ENCODE peak calls at places on chromosome 15, in eight cellular contexts. B is breast epithelium; E is ovary; M is GM06990; X is psoas muscle; R is CD4-positive, alpha-beta T cell; P is mesendoderm; S is H9. Q is an unnamed sample.

GRCh38 chr15:29139072-29139471 is 130.6 kb downstream of the NSMCE3 start:
- DNase-seq in X (no peak), B (no peak), E (no peak), R (no peak), S (peak; percentile 19), P (no peak), M (no peak), Q (peak; percentile 47)

GRCh38 chr15:70559840-70560239 is 203.5 kb downstream of the UACA start:
- DNase-seq in X (no peak), B (no peak), E (no peak), R (no peak), P (no peak), M (no peak), S (peak; percentile 21), Q (no peak)

GRCh38 chr15:62983956-62984355 is 58.6 kb upstream of the TPM1 start:
- DNase-seq in S (no peak), E (no peak), M (no peak), X (no peak), P (no peak), B (no peak), R (no peak), Q (no peak)

GRCh38 chr15:71088683-71089082 is 26.6 kb upstream of the THSD4 start:
- DNase-seq in M (no peak), B (no peak), S (no peak), P (no peak), X (no peak), R (no peak), E (no peak), Q (no peak)

GRCh38 chr15:40647523-40647922 is 47.5 kb upstream of the RAD51 start:
- DNase-seq in R (no peak), S (no peak), M (no peak), E (no peak), P (peak; percentile 7), B (no peak), X (no peak), Q (no peak)

GRCh38 chr15:34889486-34889885 is 80.1 kb downstream of the AQR start:
- DNase-seq in X (no peak), P (no peak), S (no peak), R (no peak), B (no peak), M (no peak), E (no peak), Q (no peak)

GRCh38 chr15:52095597-52096262 is 16.8 kb downstream of the BCL2L10 start:
- DNase-seq in M (no peak), X (no peak), E (no peak), B (no peak), R (no peak), S (no peak), P (no peak), Q (no peak)

GRCh38 chr15:59376735-59377134 is 4.1 kb upstream of the MYO1E start:
- DNase-seq in B (no peak), R (no peak), P (no peak), E (no peak), S (no peak), X (no peak), M (no peak), Q (no peak)

GRCh38 chr15:48358681-48359152 is 27.5 kb downstream of the DUT start:
- DNase-seq in P (no peak), E (no peak), X (no peak), S (no peak), M (no peak), R (no peak), B (no peak), Q (no peak)

GRCh38 chr15:68833734-68834334 is 13.1 kb upstream of the ANP32A start:
- DNase-seq in B (no peak), S (no peak), R (peak; percentile 54), X (no peak), E (no peak), P (no peak), M (no peak), Q (no peak)

GRCh38 chr15:34583399-34584320 is at the start of gene GOLGA8B:
- DNase-seq in B (no peak), S (peak; percentile 83), M (peak; percentile 86), R (peak; percentile 78), E (peak; percentile 73), P (peak; percentile 82), X (peak; percentile 57), Q (peak; percentile 81)

GRCh38 chr15:71746719-71747118 is 63.6 kb upstream of the NR2E3 start:
- DNase-seq in P (no peak), B (peak; percentile 23), M (no peak), X (no peak), E (no peak), S (no peak), R (no peak), Q (no peak)

GRCh38 chr15:61124195-61124594 is 104.9 kb downstream of the RORA start:
- DNase-seq in X (no peak), B (no peak), P (no peak), R (no peak), E (no peak), S (no peak), M (no peak), Q (no peak)

GRCh38 chr15:61118885-61119284 is 110.2 kb downstream of the RORA start:
- DNase-seq in E (no peak), R (no peak), S (peak; percentile 67), B (no peak), P (peak; percentile 57), M (no peak), X (no peak), Q (no peak)

GRCh38 chr15:61119556-61119955 is 109.5 kb downstream of the RORA start:
- DNase-seq in X (no peak), R (no peak), B (no peak), S (no peak), M (no peak), E (no peak), P (no peak), Q (no peak)

GRCh38 chr15:61128343-61128742 is 100.8 kb downstream of the RORA start:
- DNase-seq in B (no peak), P (no peak), R (no peak), E (no peak), S (no peak), M (no peak), X (no peak), Q (no peak)

DNA sequence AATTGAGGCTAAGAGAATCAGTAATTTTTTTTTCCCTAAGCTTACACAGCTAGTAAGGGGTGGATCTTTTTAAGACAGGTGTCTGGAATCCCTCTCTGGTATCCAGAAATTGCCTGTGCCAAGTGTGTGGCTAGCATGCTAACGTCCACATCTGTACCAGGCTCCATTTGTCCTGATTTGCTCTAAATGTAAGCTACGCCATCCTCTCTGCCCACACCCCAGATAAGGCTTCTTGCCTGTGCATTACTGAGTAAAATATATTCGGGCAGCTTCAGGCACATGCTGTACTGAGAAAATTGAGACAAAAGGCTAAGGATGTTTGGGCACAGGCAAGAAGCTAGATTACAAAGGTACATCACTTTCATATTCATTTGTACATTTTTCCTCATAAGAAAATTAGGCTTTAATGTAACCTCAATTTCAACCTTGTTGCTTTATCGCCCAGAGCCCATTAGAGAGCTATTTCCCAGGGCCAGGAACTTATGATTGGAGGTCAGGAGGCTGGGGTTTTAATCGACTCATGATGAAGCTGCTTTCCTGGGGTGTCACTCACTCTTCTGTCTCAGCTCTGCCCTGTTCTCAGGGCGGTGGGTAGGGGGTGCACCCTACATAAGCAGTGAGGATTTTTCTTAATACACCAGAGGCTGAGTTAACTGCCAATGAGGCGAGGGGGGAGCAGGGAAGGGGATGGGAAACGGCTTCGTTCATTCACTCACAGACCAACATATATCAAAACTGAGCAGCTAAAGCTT is 106.3 kb downstream of the RORA start:
- DNase-seq in X (no peak), P (no peak), B (no peak), E (no peak), M (no peak), R (no peak), S (no peak), Q (no peak)
- H3K27me3 ChIP-seq in X (no peaks in the 10 kb centered on the region), P (no peaks in the 10 kb centered on the region), B (no peaks in the 10 kb centered on the region), E (no peaks in the 10 kb centered on the region), M (no peaks in the 10 kb centered on the region), R (no peaks in the 10 kb centered on the region), S (no peaks in the 10 kb centered on the region), Q (no peaks in the 10 kb centered on the region)

DNA sequence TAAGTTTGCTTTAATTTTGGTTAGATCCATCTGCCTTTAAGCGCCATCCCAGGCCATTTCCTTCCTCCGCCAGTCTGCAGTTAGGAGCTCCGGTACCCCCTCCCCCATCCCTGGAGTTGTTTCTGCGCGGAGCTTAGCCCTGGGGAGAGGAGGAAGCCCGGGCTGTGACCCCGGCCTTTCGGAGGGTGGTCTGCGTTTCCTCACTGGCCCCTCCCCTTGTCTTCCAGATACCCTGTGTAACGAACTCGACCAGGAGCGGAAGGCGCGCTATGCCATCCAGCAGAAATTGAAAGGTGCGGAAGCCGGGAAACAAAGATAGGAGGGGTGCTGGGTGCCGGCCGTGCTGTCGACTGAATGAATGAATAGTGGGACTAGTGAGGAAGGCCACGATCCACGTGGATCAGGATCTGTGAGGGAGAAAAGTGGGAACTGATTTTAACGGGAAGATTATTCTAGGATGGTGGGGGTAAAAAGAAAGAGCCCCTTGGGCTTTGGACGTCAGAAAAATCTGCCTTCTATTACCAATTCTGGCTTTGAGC is 6.8 kb downstream of the RNU6-1 start:
- DNase-seq in S (peak; percentile 74), M (no peak), X (no peak), E (no peak), P (no peak), B (no peak), R (no peak), Q (no peak)
- H3K27me3 ChIP-seq in S (peaks cover 92% of the 10 kb centered on the region), M (peaks cover 6% of the 10 kb centered on the region), X (peaks cover 73% of the 10 kb centered on the region), E (peaks cover 14% of the 10 kb centered on the region), P (peaks cover 76% of the 10 kb centered on the region), B (peaks cover 82% of the 10 kb centered on the region), R (peaks cover 81% of the 10 kb centered on the region), Q (peaks cover 54% of the 10 kb centered on the region)

DNA sequence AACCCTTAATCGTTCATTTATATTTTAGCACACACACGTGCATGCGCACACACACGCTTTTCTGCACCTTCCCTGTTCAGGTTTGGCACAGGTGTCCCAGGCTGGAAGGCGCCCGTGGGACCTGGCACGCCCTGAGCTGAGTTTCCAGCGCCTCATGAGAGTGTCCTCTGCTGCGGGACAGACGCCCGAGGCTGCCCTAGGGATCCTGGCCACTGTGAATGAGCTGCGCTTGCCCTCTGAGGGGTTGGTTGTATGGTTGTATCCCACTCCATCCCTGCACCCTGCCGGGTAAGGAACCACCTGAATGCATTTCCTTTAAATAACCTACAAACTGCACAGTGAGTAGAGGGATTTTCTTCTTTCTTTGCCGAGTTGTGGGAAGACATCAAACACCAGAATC is 12.2 kb upstream of the MEX3B start:
- DNase-seq in E (no peak), S (no peak), B (no peak), R (no peak), M (no peak), P (no peak), X (no peak), Q (no peak)
- H3K27me3 ChIP-seq in E (no peaks in the 10 kb centered on the region), S (peaks cover 10% of the 10 kb centered on the region), B (peaks cover 37% of the 10 kb centered on the region), R (peaks cover 44% of the 10 kb centered on the region), M (no peaks in the 10 kb centered on the region), P (peaks cover 9% of the 10 kb centered on the region), X (peaks cover 65% of the 10 kb centered on the region), Q (no peaks in the 10 kb centered on the region)

GRCh38 chr15:96353931-96354730 is 23.6 kb downstream of the NR2F2 start:
- DNase-seq in X (peak; percentile 70), B (no peak), S (peak; percentile 74), M (no peak), E (peak; percentile 79), P (peak; percentile 65), R (no peak), Q (peak; percentile 67)
- H3K27me3 ChIP-seq in X (peaks cover 52% of the 10 kb centered on the region), B (peaks cover 28% of the 10 kb centered on the region), S (peaks cover 98% of the 10 kb centered on the region), M (peaks cover 2% of the 10 kb centered on the region), E (no peaks in the 10 kb centered on the region), P (peaks cover 87% of the 10 kb centered on the region), R (peaks cover 92% of the 10 kb centered on the region), Q (no peaks in the 10 kb centered on the region)

DNA sequence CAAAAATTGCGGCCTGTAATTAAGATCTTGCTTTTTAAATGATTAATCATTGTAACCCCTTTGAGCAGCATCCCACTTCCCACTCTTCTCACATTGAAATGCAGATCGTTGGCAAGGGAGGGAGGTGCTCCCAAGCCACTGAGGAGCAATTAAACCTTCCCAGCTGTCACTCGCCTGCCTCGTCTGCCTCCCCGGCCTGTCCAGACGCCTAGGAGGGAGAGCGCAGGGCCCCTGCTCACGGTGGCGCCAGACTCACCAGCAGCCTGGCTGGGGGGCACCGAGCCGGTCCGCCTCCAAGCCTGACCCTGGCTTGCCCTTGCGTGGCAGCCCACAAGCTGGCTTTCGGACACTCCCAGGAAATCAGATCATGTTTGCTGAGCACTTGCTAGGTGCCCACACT is 51.5 kb downstream of the RHCG start:
- DNase-seq in E (no peak), B (no peak), S (no peak), M (no peak), R (no peak), P (no peak), X (no peak), Q (no peak)
- H3K27me3 ChIP-seq in E (no peaks in the 10 kb centered on the region), B (peaks cover 13% of the 10 kb centered on the region), S (no peaks in the 10 kb centered on the region), M (no peaks in the 10 kb centered on the region), R (peaks cover 24% of the 10 kb centered on the region), P (no peaks in the 10 kb centered on the region), X (peaks cover 55% of the 10 kb centered on the region), Q (no peaks in the 10 kb centered on the region)

Q was measured in right lobe of liver.